ENCODE peak calls at places on chromosomes 13 and 19, in six cellular contexts. B is thoracic aorta, L is trophoblast cell, O is Panc1, T is stomach, E is HCT116. W is an unnamed sample.
A peak's percentile ranks its signal among the peaks of the same experiment; 100 is the strongest.

GRCh38 chr19:31402931-31403330 is 53.7 kb upstream of the TSHZ3 start:
- DNase-seq in B (no peak), L (no peak), O (no peak), T (no peak), E (no peak), W (no peak)

GRCh38 chr19:17327654-17328516 is 6.8 kb downstream of the ANO8 start:
- DNase-seq in B (no peak), L (peak; percentile 96), O (no peak), T (peak; percentile 65), E (peak; percentile 82), W (peak; percentile 61)

GRCh38 chr13:97219226-97219625 is 2.9 kb upstream of the MBNL2 start:
- DNase-seq in B (no peak), L (no peak), O (no peak), T (no peak), E (no peak), W (no peak)

GRCh38 chr13:110326263-110326904 is 19.3 kb downstream of the COL4A2 start:
- DNase-seq in B (no peak), L (no peak), O (no peak), T (no peak), E (no peak), W (no peak)

GRCh38 chr13:39811051-39811450 is 155.6 kb downstream of the COG6 start:
- DNase-seq in B (no peak), L (no peak), O (no peak), T (no peak), E (no peak), W (no peak)

GRCh38 chr19:42290523-42291436 is 11.2 kb upstream of the PRR19 start:
- DNase-seq in B (no peak), L (no peak), O (no peak), T (no peak), E (no peak), W (no peak)

GRCh38 chr13:98173431-98173921 is 3.6 kb downstream of the RNF113B start:
- DNase-seq in B (no peak), L (peak; percentile 83), O (no peak), T (no peak), E (peak; percentile 29), W (peak; percentile 5)

GRCh38 chr19:45528744-45529453 is 21.6 kb downstream of the VASP start:
- DNase-seq in B (no peak), L (peak; percentile 66), O (no peak), T (peak; percentile 70), E (no peak), W (no peak)

GRCh38 chr19:38034153-38034835 is 127.3 kb downstream of the SIPA1L3 start:
- DNase-seq in B (no peak), L (no peak), O (no peak), T (no peak), E (no peak), W (no peak)

DNA sequence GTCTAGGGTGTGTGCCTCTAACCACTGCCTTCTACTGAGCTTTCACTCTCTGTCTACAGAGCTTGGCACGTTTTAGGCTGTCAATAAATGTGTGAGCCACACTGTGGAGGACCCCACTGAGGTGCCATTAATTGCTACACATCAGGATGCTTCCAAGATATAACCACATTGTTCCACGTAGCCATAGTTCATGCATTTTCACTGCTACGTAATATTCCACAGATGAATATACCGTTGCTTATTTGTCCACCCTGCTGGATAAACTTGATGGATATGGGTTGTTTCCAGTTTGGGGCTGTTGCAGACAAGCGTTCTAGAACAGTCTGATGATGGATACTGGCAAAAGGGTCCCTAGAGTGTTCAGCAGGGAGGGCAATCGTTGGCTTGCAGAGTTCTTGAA is 11.3 kb upstream of the NUMBL start:
- DNase-seq in B (no peak), L (no peak), O (no peak), T (no peak), E (no peak), W (no peak)
- H3K27ac ChIP-seq in B (no peak overlapping the region), L (no peak overlapping the region), O (no peak overlapping the region), T (no peak overlapping the region), E (no peak overlapping the region), W (no peak overlapping the region)

DNA sequence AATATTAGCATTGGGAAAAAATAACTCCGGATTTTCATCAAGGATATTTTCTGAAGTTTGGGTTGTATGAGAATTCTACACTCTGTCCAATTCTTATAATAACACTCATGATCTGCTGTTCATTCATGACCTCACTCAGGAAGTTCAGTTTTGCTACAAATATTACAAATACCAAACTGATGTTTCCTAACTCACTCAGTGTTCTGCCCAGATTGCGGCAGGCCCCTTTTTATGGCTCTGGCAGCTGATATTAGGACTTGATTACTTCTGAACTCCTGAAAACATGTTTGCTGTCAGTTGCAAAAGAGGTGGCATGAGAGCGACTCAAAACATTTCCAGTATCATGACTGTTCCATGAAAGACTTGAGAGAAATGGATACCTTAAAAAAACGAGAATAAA is 188.0 kb downstream of the RGCC start:
- DNase-seq in B (no peak), L (peak; percentile 75), O (no peak), T (no peak), E (no peak), W (no peak)
- H3K27ac ChIP-seq in B (peak overlapping the region; percentile 54), L (peak overlapping the region; percentile 47), O (peak overlapping the region; percentile 65), T (no peak overlapping the region), E (no peak overlapping the region), W (peak overlapping the region; percentile 66)

GRCh38 chr19:3807574-3808354 is 21.6 kb upstream of the MATK start:
- DNase-seq in B (no peak), L (no peak), O (no peak), T (no peak), E (no peak), W (no peak)

GRCh38 chr19:3803986-3804385 is 17.8 kb upstream of the MATK start:
- DNase-seq in B (no peak), L (no peak), O (no peak), T (no peak), E (no peak), W (no peak)

GRCh38 chr19:3807131-3807480 is 20.9 kb upstream of the MATK start:
- DNase-seq in B (no peak), L (no peak), O (no peak), T (no peak), E (no peak), W (no peak)

GRCh38 chr19:3804429-3804828 is 18.2 kb upstream of the MATK start:
- DNase-seq in B (no peak), L (no peak), O (no peak), T (no peak), E (no peak), W (no peak)

DNA sequence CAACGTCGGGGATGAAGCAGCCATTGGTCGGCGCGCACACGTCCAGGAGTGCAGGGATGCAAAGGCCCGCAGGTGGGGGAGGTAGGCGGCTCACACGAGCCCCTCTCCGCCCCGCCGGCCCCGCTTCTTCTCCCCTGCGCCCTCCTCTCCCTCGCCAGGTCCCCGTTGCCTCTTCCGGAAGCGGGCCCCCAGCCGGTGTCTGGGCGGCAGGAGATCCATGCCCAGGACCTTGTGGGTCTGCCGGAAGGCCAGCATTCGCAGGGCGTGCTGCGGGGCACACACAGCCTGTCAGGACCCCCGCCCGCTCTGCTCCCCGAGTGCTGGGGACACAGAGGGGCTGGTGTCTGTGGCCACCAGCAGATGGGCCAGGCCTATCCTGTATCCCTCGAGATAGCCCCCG is 19.7 kb upstream of the MATK start:
- DNase-seq in B (no peak), L (no peak), O (no peak), T (no peak), E (no peak), W (no peak)
- H3K27ac ChIP-seq in B (no peak overlapping the region), L (no peak overlapping the region), O (no peak overlapping the region), T (no peak overlapping the region), E (no peak overlapping the region), W (no peak overlapping the region)

GRCh38 chr19:8332976-8333770 is 9.9 kb downstream of the KANK3 start:
- DNase-seq in B (no peak), L (no peak), O (no peak), T (no peak), E (no peak), W (no peak)

GRCh38 chr19:8336072-8336569 is 6.9 kb downstream of the KANK3 start:
- DNase-seq in B (no peak), L (no peak), O (no peak), T (no peak), E (no peak), W (no peak)

GRCh38 chr19:8335343-8336071 is 7.6 kb downstream of the KANK3 start:
- DNase-seq in B (no peak), L (no peak), O (no peak), T (no peak), E (no peak), W (no peak)

GRCh38 chr19:8333771-8334457 is 9.1 kb downstream of the KANK3 start:
- DNase-seq in B (no peak), L (no peak), O (no peak), T (no peak), E (no peak), W (no peak)

DNA sequence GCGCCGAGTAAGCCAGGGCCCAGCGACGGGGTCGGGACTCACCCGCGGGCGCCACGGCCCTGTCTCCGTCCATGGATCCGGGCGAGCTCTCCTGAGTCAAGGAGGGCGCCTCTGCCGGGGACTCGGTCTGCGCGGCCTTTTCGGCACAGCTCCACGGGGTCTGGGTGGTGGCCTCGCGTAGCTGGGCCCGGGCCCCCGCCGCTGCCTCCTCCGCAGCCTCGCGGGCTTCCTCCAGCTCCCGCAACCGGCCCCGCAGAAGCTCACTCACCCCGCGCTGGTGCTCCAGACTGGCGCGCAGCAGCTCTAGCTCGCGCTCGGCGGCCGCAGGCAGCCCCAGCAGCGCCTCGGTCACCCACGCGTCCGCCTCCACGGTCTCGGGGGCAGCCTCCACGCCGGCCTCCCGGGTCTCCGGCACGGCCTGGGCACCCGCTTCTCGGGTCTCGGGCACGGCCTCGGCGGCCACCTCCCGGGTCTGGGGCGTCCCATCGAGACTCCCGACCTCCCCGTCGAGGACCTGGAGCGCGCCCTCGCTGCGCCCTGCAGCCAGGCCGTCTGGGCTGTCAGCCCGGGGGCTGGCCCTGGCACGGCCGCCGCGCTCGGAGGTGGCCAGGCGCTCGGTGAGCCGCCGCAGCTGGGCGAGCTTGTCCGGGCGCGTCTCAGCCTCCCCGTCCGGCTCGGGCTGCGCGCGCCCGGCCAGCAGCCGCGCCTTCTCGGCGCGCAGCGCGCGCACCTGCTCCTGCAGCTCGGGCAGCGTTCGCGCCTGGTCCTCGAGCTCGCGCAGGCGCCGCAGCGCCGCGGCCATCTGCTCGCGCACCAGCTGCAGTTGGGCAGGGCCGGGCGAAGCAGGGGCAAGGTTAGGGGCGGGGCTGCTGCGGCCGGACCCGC is 8.4 kb downstream of the KANK3 start:
- DNase-seq in B (no peak), L (peak; percentile 18), O (no peak), T (peak; percentile 72), E (peak; percentile 82), W (peak; percentile 82)
- H3K27ac ChIP-seq in B (no peak overlapping the region), L (no peak overlapping the region), O (no peak overlapping the region), T (no peak overlapping the region), E (peak overlapping the region; percentile 100), W (no peak overlapping the region)

DNA sequence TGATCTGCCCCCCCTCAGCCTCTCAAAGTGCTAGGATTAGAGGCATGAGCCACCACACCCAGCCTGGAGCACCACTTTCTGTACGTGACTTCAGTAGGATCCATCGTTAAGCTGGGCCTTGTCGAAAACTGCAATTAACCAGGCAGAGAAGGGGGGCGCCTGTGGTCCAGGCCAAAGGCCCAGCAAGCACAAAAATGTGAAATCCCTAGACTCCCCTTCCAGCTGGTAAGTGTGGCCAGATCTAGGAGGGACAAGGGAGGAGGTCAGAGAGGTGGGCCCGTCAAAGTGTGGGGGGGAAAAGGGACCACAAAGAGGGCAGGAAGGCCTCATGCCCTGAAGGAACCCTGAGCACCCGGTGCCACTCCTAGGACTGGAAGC is 13.8 kb downstream of the DDX39A start:
- DNase-seq in B (no peak), L (no peak), O (no peak), T (no peak), E (no peak), W (no peak)
- H3K27ac ChIP-seq in B (peak overlapping the region; percentile 73), L (no peak overlapping the region), O (no peak overlapping the region), T (peak overlapping the region; percentile 82), E (peak overlapping the region; percentile 64), W (no peak overlapping the region)

W was measured in epithelial cell of prostate.